ENCODE peak calls at places on chromosomes 11 and 22, in seven cellular contexts. F, X, H, I, P, S and O are unnamed samples.

GRCh38 chr11:59271811-59272327 is 59.1 kb upstream of the MPEG1 start:
- DNase-seq in P (no peak), F (no peak), X (no peak), H (no peak), I (no peak), S (no peak), O (no peak)

GRCh38 chr22:49393526-49393925 is 434.1 kb downstream of the BRD1 start:
- DNase-seq in S (no peak), I (no peak), P (no peak), F (no peak), X (no peak), H (no peak), O (peak)

GRCh38 chr11:20093775-20094174 is 66.5 kb downstream of the DBX1 start:
- DNase-seq in P (no peak), H (no peak), I (no peak), F (no peak), S (no peak), X (no peak), O (no peak)

GRCh38 chr22:45441158-45441557 is 27.7 kb downstream of the RIBC2 start:
- DNase-seq in X (peak), H (peak), S (peak), F (peak), P (peak), I (peak), O (no peak)

GRCh38 chr11:1204381-1205101 is 18.3 kb upstream of the MUC5B start:
- DNase-seq in I (no peak), X (no peak), F (no peak), S (peak), P (no peak), H (no peak), O (no peak)

GRCh38 chr11:37026741-37027140 is 428.7 kb upstream of the RAG2 start:
- DNase-seq in X (no peak), P (no peak), H (no peak), F (no peak), S (no peak), I (no peak), O (no peak)

GRCh38 chr11:113331436-113331835 is 17.1 kb downstream of the TTC12 start:
- DNase-seq in H (no peak), I (no peak), X (no peak), P (no peak), F (no peak), S (no peak), O (no peak)

GRCh38 chr22:26893034-26893710 is 235.8 kb downstream of the MIAT start:
- DNase-seq in X (no peak), H (no peak), I (no peak), F (no peak), S (no peak), P (no peak), O (peak)

GRCh38 chr11:62399868-62400245 is 19.0 kb upstream of the SCGB1A1 start:
- DNase-seq in F (no peak), X (no peak), I (no peak), S (no peak), P (peak), H (no peak), O (no peak)

GRCh38 chr11:120068114-120068573 is 69.8 kb downstream of the TRIM29 start:
- DNase-seq in I (no peak), X (no peak), S (peak), H (no peak), P (peak), F (no peak), O (peak)

GRCh38 chr11:88484873-88485621 is 147.5 kb upstream of the CTSC start:
- DNase-seq in P (no peak), X (no peak), H (peak), F (no peak), I (no peak), S (no peak), O (no peak)

GRCh38 chr22:39108487-39108886 is 11.4 kb downstream of the APOBEC3H start:
- DNase-seq in X (no peak), P (no peak), I (no peak), S (no peak), F (no peak), H (no peak), O (no peak)

GRCh38 chr11:107821199-107821926 is 37.2 kb downstream of the SLC35F2 start:
- DNase-seq in F (no peak), I (no peak), X (no peak), H (no peak), P (no peak), S (no peak), O (no peak)

GRCh38 chr11:58334708-58335107 is 24.2 kb downstream of the OR5B17 start:
- DNase-seq in X (no peak), H (no peak), P (no peak), I (no peak), F (no peak), S (no peak), O (no peak)

GRCh38 chr11:14329702-14330101 is 29.3 kb downstream of the RRAS2 start:
- DNase-seq in X (no peak), H (no peak), I (no peak), S (no peak), F (no peak), P (no peak), O (no peak)

GRCh38 chr11:119509969-119510401 is 87.0 kb upstream of the THY1 start:
- DNase-seq in S (no peak), X (no peak), F (no peak), H (no peak), P (no peak), I (no peak), O (no peak)

GRCh38 chr22:46788426-46789168 is 26.1 kb downstream of the TBC1D22A start:
- DNase-seq in X (no peak), P (no peak), F (no peak), S (no peak), H (no peak), I (no peak), O (no peak)

GRCh38 chr11:68682531-68682931 is 1.8 kb upstream of the GAL start:
- DNase-seq in F (no peak), H (no peak), P (no peak), I (no peak), X (no peak), S (peak), O (no peak)

GRCh38 chr11:128179512-128179911 is 407.8 kb downstream of the ETS1 start:
- DNase-seq in S (no peak), I (no peak), X (no peak), P (no peak), H (no peak), F (no peak), O (no peak)

GRCh38 chr22:45484742-45485141 is 17.9 kb upstream of the FBLN1 start:
- DNase-seq in F (no peak), I (no peak), S (no peak), X (no peak), P (no peak), H (no peak), O (no peak)

GRCh38 chr11:12005476-12005875 is 3.0 kb downstream of the DKK3 start:
- DNase-seq in F (no peak), H (no peak), S (no peak), P (no peak), I (no peak), X (no peak), O (no peak)

GRCh38 chr11:86487670-86488069 is 113.0 kb downstream of the CCDC81 start:
- DNase-seq in F (no peak), S (peak), X (no peak), I (no peak), H (no peak), P (no peak), O (no peak)

GRCh38 chr11:68014157-68014965 is 4.2 kb downstream of the ALDH3B1 start:
- DNase-seq in H (peak), F (peak), P (no peak), X (peak), I (no peak), S (peak), O (no peak)

GRCh38 chr11:77438487-77438886 is 35.4 kb downstream of the PAK1 start:
- DNase-seq in I (no peak), X (no peak), H (no peak), F (no peak), P (no peak), S (no peak), O (no peak)
- H3K4me3 ChIP-seq in I (no peak), X (no peak), H (no peak), F (no peak), P (no peak), S (no peak), O (no peak)

GRCh38 chr11:3201677-3202181 is 16.9 kb downstream of the MRGPRG start:
- DNase-seq in I (no peak), P (no peak), H (no peak), X (no peak), F (no peak), S (peak), O (no peak)

GRCh38 chr11:3203221-3204043 is 15.2 kb downstream of the MRGPRG start:
- DNase-seq in F (no peak), H (no peak), P (no peak), I (no peak), S (no peak), X (no peak), O (no peak)

GRCh38 chr11:3201112-3201581 is 17.5 kb downstream of the MRGPRG start:
- DNase-seq in H (no peak), S (peak), X (no peak), F (no peak), P (no peak), I (no peak), O (no peak)

GRCh38 chr11:3202305-3202704 is 16.3 kb downstream of the MRGPRG start:
- DNase-seq in F (no peak), I (no peak), S (no peak), X (no peak), H (no peak), P (no peak), O (no peak)

GRCh38 chr11:3202759-3203158 is 15.9 kb downstream of the MRGPRG start:
- DNase-seq in I (no peak), P (no peak), X (no peak), F (no peak), S (no peak), H (no peak), O (no peak)
- TF ChIP-seq CTCF in I (no peak), P (no peak), X (no peak), F (no peak), S (no peak), H (no peak), O (no peak)

DNA sequence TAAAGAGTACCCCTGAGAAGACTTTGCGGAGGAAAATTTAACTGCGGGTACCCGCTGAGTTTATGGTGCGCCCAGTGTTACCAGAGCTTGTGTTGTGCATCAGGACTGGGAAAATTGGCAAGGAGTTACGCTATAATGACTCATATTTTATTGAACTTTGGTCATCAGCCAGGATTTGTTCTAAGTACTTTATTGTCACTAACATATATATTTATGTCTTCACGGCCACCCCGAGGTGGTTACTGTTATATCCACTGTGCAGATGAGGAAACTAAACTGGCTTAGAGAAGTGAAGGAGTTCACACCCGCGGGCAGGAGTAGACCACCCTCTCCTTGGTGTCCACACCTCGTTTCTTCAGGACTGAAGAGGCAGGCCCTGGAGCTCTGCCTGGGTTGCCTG is 662 bp downstream of the ACCS start:
- DNase-seq in H (no peak), S (no peak), F (no peak), P (peak), X (no peak), I (no peak), O (no peak)
- TF ChIP-seq POLR2A in H (no peak), S (no peak), F (no peak), P (no peak), X (no peak), I (no peak), O (no peak)

GRCh38 chr11:131025020-131025419 is 108.7 kb upstream of the SNX19 start:
- DNase-seq in P (no peak), S (no peak), X (no peak), I (no peak), H (peak), F (no peak), O (no peak)
- H3K4me3 ChIP-seq in P (no peak), S (no peak), X (no peak), I (no peak), H (no peak), F (no peak), O (no peak)

DNA sequence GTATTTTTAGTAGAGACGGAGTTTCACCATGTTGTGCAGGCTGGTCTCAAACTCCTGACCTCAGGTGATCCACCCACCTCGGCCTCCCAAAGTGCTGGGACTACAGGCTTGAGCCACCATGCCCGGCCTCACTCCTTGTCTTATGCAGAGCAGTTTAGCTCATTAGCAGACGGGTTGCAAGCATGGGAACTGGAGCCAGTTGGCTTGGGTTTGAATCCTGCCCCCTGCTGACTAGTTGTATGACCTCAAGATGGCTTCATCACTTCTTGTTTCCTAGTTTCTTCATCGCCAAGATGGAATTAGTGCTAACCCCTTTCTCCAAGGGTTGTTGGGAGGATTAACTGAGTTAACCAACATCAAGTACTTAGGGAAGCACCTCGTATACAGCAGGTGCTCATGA is 23.4 kb upstream of the RASD2 start:
- DNase-seq in F (no peak), I (no peak), X (no peak), P (no peak), S (no peak), H (no peak), O (no peak)
- TF ChIP-seq CTCF in F (no peak), I (no peak), X (no peak), P (no peak), S (no peak), H (no peak), O (no peak)